ENCODE peak calls at places on chromosomes 2 and 18, in six cellular contexts. I is nephron progenitor cell; Q is activated CD8-positive, alpha-beta T cell treated with anti-CD3 and anti-CD28 coated beads for 36 hours; Y is HTR-8/SVneo; Z is activated CD4-positive, alpha-beta T cell treated with anti-CD3 and anti-CD28 coated beads, Interleukin-2, amount 50 U/mL, for 48 hours; S is fibroblast of the aortic adventitia. R is an unnamed sample.

GRCh38 chr2:95372216-95372829 is 30.2 kb upstream of the FAHD2A start:
- DNase-seq in I (no peak), Q (no peak), Y (no peak), Z (no peak), S (no peak), R (no peak)

GRCh38 chr2:121722479-121722878 is 14.2 kb downstream of the NIFK start:
- DNase-seq in I (no peak), Q (peak; percentile 46), Y (no peak), Z (no peak), S (peak; percentile 62), R (no peak)

GRCh38 chr2:41872646-41873045 is 175.2 kb upstream of the PKDCC start:
- DNase-seq in I (no peak), Q (no peak), Y (no peak), Z (no peak), S (peak; percentile 39), R (no peak)

GRCh38 chr2:36672199-36672598 is 24.3 kb upstream of the VIT start:
- DNase-seq in I (no peak), Q (no peak), Y (no peak), Z (no peak), S (peak; percentile 66), R (no peak)

GRCh38 chr18:55078289-55078916 is 119.1 kb upstream of the CCDC68 start:
- DNase-seq in I (no peak), Q (no peak), Y (no peak), Z (no peak), S (no peak), R (no peak)

GRCh38 chr18:49486959-49487710 is at the start of gene C18orf32:
- DNase-seq in I (peak; percentile 93), Q (peak; percentile 96), Y (peak; percentile 87), Z (peak; percentile 95), S (peak; percentile 91), R (peak; percentile 97)

GRCh38 chr18:23237524-23238151 is 102.4 kb downstream of the CABLES1 start:
- DNase-seq in I (no peak), Q (peak; percentile 75), Y (no peak), Z (peak; percentile 61), S (peak; percentile 62), R (no peak)

GRCh38 chr2:166179201-166179600 is 51.4 kb upstream of the SCN1A start:
- DNase-seq in I (no peak), Q (no peak), Y (no peak), Z (no peak), S (peak; percentile 59), R (no peak)

GRCh38 chr18:62812242-62812641 is 96.9 kb downstream of the PHLPP1 start:
- DNase-seq in I (no peak), Q (no peak), Y (no peak), Z (no peak), S (no peak), R (no peak)

GRCh38 chr2:102005989-102006885 is 14.5 kb downstream of the IL1R2 start:
- DNase-seq in I (peak; percentile 49), Q (peak; percentile 54), Y (peak; percentile 39), Z (peak; percentile 36), S (peak; percentile 72), R (peak; percentile 31)

GRCh38 chr2:105005170-105005569 is 32.7 kb upstream of the MRPS9 start:
- DNase-seq in I (no peak), Q (no peak), Y (no peak), Z (no peak), S (no peak), R (no peak)

GRCh38 chr2:107068502-107068901 is 182.5 kb upstream of the ST6GAL2 start:
- DNase-seq in I (no peak), Q (no peak), Y (no peak), Z (no peak), S (no peak), R (no peak)

GRCh38 chr2:77479395-77479794 is 42.8 kb downstream of the LRRTM4 start:
- DNase-seq in I (no peak), Q (no peak), Y (no peak), Z (no peak), S (no peak), R (no peak)

GRCh38 chr2:56184500-56184996 is 758 bp downstream of the CCDC85A start:
- DNase-seq in I (peak; percentile 64), Q (peak; percentile 12), Y (peak; percentile 27), Z (no peak), S (no peak), R (peak; percentile 56)

GRCh38 chr2:223084873-223085272 is 32.9 kb downstream of the KCNE4 start:
- DNase-seq in I (no peak), Q (no peak), Y (no peak), Z (no peak), S (no peak), R (no peak)

GRCh38 chr18:57697434-57697833 is 75.8 kb upstream of the NARS1 start:
- DNase-seq in I (no peak), Q (no peak), Y (no peak), Z (no peak), S (no peak), R (no peak)

R was measured in glutamatergic neuron.